ENCODE peak calls at places on chromosomes 3 and 15, in seven cellular contexts. P, Y, J, I, L, D and T are unnamed samples.

GRCh38 chr3:151316267-151316991 is at the start of gene GPR87:
- DNase-seq in I (no peak), P (no peak), J (no peak), D (no peak), Y (peak; percentile 64), L (no peak), T (no peak)

GRCh38 chr3:168117853-168118313 is 22.2 kb upstream of the GOLIM4 start:
- DNase-seq in Y (peak; percentile 80), J (no peak), I (no peak), P (no peak), D (no peak), L (no peak), T (no peak)

GRCh38 chr3:185069583-185070030 is 83.3 kb downstream of the C3orf70 start:
- DNase-seq in P (no peak), I (no peak), Y (no peak), J (no peak), L (peak; percentile 64), D (no peak), T (no peak)

GRCh38 chr3:53261712-53262111 is 5.9 kb upstream of the TKT start:
- DNase-seq in Y (no peak), J (no peak), P (no peak), L (no peak), D (no peak), I (no peak), T (no peak)

GRCh38 chr3:15501126-15501525 is 20.4 kb downstream of the COLQ start:
- DNase-seq in I (no peak), D (no peak), L (no peak), J (no peak), P (peak; percentile 34), Y (no peak), T (no peak)

GRCh38 chr3:43838009-43838758 is 147.4 kb downstream of the ABHD5 start:
- DNase-seq in Y (no peak), I (no peak), J (no peak), L (no peak), P (no peak), D (no peak), T (no peak)

GRCh38 chr3:79410136-79410535 is 357.7 kb downstream of the ROBO1 start:
- DNase-seq in J (no peak), P (no peak), D (no peak), I (no peak), Y (no peak), L (no peak), T (no peak)

GRCh38 chr3:12002912-12003311 is 1.3 kb upstream of the SYN2 start:
- DNase-seq in I (no peak), Y (no peak), L (no peak), D (no peak), P (no peak), J (no peak), T (no peak)

GRCh38 chr15:60390931-60391501 is 6.8 kb downstream of the ANXA2 start:
- DNase-seq in D (peak; percentile 91), L (peak; percentile 77), I (no peak), J (peak; percentile 38), P (peak; percentile 85), Y (peak; percentile 88), T (no peak)

GRCh38 chr15:20344601-20345400 is 196.8 kb downstream of the GOLGA6L6 start:
- DNase-seq in I (peak; percentile 50), L (no peak), P (peak; percentile 80), J (no peak), D (no peak), Y (no peak), T (peak; percentile 60)

GRCh38 chr3:18062289-18063025 is 320.0 kb upstream of the TBC1D5 start:
- DNase-seq in Y (peak; percentile 66), D (peak; percentile 63), L (no peak), P (no peak), J (no peak), I (no peak), T (no peak)

GRCh38 chr3:151384741-151385174 is at the start of gene P2RY12:
- DNase-seq in J (no peak), P (no peak), D (no peak), Y (no peak), I (peak; percentile 10), L (no peak), T (peak; percentile 13)

GRCh38 chr3:120182613-120183524 is 88.6 kb upstream of the GSK3B start:
- DNase-seq in D (peak; percentile 76), I (peak; percentile 12), Y (peak; percentile 76), P (no peak), J (no peak), L (no peak), T (peak; percentile 30)

GRCh38 chr3:47428585-47429145 is 47.1 kb downstream of the SCAP start:
- DNase-seq in Y (no peak), P (no peak), D (no peak), I (no peak), J (no peak), L (no peak), T (no peak)

GRCh38 chr3:138043266-138044029 is 33.5 kb downstream of the CLDN18 start:
- DNase-seq in L (no peak), Y (peak; percentile 95), P (no peak), I (no peak), J (no peak), D (peak; percentile 97), T (no peak)

GRCh38 chr15:33068531-33068990 is 126.0 kb downstream of the FMN1 start:
- DNase-seq in L (peak; percentile 90), D (no peak), Y (no peak), I (no peak), P (peak; percentile 89), J (no peak), T (no peak)

GRCh38 chr3:134307425-134307824 is 56.8 kb upstream of the RYK start:
- DNase-seq in P (no peak), D (no peak), J (no peak), I (no peak), Y (no peak), L (no peak), T (no peak)

GRCh38 chr15:42090375-42090774 is 4.0 kb downstream of the PLA2G4D start:
- DNase-seq in Y (no peak), I (no peak), P (peak; percentile 78), D (no peak), J (no peak), L (peak; percentile 44), T (no peak)

GRCh38 chr3:192422998-192423349 is 304.4 kb downstream of the FGF12 start:
- DNase-seq in P (no peak), I (no peak), J (no peak), Y (peak; percentile 27), D (no peak), L (no peak), T (no peak)

GRCh38 chr15:37764733-37765191 is 169.7 kb upstream of the TMCO5A start:
- DNase-seq in J (no peak), Y (peak; percentile 85), L (peak; percentile 38), D (peak; percentile 83), I (peak; percentile 9), P (no peak), T (no peak)

GRCh38 chr3:13292371-13292770 is 127.8 kb downstream of the NUP210 start:
- DNase-seq in P (no peak), J (no peak), I (no peak), L (no peak), D (no peak), Y (no peak), T (no peak)

GRCh38 chr15:75335705-75336355 is at the start of gene COMMD4:
- DNase-seq in J (peak; percentile 97), D (peak; percentile 96), Y (peak; percentile 96), I (peak; percentile 65), P (peak; percentile 99), L (peak; percentile 98), T (peak; percentile 79)

GRCh38 chr3:101070260-101071121 is 77.3 kb upstream of the ABI3BP start:
- DNase-seq in J (no peak), Y (peak; percentile 56), P (peak; percentile 84), D (no peak), L (peak; percentile 82), I (peak; percentile 56), T (peak; percentile 35)

GRCh38 chr3:45224824-45225464 is 1.1 kb downstream of the TMEM158 start:
- DNase-seq in J (peak; percentile 40), I (peak; percentile 76), P (peak; percentile 91), D (peak; percentile 66), Y (peak; percentile 80), L (peak; percentile 75), T (peak; percentile 77)
- TF ChIP-seq CTCF in J (no peak), I (peak; percentile 55), P (no peak), D (peak; percentile 50), Y (peak; percentile 59), L (peak; percentile 19), T (peak; percentile 68)

GRCh38 chr15:31453558-31454318 is 127.1 kb downstream of the KLF13 start:
- DNase-seq in I (no peak), Y (no peak), P (peak; percentile 56), J (no peak), D (no peak), L (no peak), T (no peak)

GRCh38 chr15:31457631-31458526 is 131.2 kb downstream of the KLF13 start:
- DNase-seq in L (no peak), J (no peak), I (no peak), D (peak; percentile 71), Y (peak; percentile 68), P (peak; percentile 82), T (no peak)

GRCh38 chr15:31456329-31457060 is 129.9 kb downstream of the KLF13 start:
- DNase-seq in P (peak; percentile 81), I (no peak), Y (no peak), L (no peak), D (no peak), J (no peak), T (no peak)

GRCh38 chr15:31457161-31457560 is 130.5 kb downstream of the KLF13 start:
- DNase-seq in Y (no peak), L (no peak), I (no peak), J (no peak), P (peak; percentile 84), D (peak; percentile 38), T (no peak)

DNA sequence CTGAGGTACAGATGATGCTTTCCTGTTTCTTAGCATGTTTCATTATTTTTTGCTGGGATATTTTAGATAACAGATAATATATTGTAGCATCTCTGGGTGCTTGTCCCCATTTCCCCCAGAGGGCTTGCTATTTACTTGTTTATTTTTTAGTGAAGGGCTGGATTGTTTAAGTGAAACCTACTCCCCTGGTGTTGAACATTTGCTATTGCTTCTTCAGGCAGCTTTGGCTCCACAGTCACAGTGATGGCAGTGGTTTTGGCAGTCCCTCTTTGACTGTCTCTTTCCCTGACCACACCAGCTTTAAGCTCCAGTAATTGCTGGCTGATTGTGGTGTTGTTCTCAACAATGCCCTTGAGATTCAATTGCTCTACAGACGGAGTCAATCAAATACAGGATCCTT is 128.9 kb downstream of the KLF13 start:
- DNase-seq in J (no peak), P (peak; percentile 28), D (no peak), I (no peak), L (no peak), Y (no peak), T (no peak)
- TF ChIP-seq CTCF in J (no peak), P (no peak), D (no peak), I (no peak), L (no peak), Y (no peak), T (no peak)

DNA sequence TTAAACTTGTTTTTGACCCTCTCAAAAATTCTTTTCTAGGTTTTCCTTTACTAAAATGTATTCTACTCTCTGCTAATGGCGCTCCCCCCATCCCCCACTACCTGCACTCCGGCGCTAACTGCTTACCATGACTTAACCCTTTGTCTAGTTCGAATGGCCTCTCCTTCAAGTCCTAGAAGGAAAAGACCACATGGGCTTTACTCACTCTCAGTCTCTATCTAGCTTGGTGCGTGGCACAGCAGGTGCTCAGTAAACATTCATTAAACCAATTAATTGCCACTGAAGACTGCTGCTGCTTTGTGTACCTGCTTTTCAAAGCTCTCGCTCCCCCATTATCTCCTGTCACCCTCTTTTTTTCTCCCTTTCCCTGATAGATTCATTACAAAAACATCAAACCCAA is 457.7 kb upstream of the THRB start:
- DNase-seq in Y (no peak), P (no peak), J (no peak), I (no peak), D (no peak), L (no peak), T (no peak)
- TF ChIP-seq CTCF in Y (no peak), P (no peak), J (no peak), I (no peak), D (no peak), L (no peak), T (no peak)

GRCh38 chr3:110881069-110881468 is 190.5 kb upstream of the NECTIN3 start:
- DNase-seq in D (peak; percentile 33), J (no peak), I (no peak), Y (peak; percentile 47), P (peak; percentile 81), L (peak; percentile 28), T (no peak)
- TF ChIP-seq CTCF in D (no peak), J (no peak), I (peak; percentile 29), Y (peak; percentile 15), P (no peak), L (no peak), T (no peak)